ENCODE peak calls at places on chromosome 7, in eight cellular contexts. K is AG09309; T is fibroblast of the conjunctiva; I is RWPE1; Y is iris pigment epithelial cell; S is activated effector memory CD4-positive, alpha-beta T cell treated with anti-CD3 and anti-CD28 coated beads, Interleukin-2, amount 50 U/mL, for 16 hours; Q is Panc1; J is CD8-positive, alpha-beta T cell. D is an unnamed sample.

GRCh38 chr7:116139007-116139406 is 71.3 kb upstream of the TES start:
- DNase-seq in T (no peak), Y (peak; percentile 56), I (no peak), J (no peak), K (no peak), S (no peak), Q (no peak), D (peak; percentile 18)

GRCh38 chr7:2873686-2874551 is 29.8 kb upstream of the GNA12 start:
- DNase-seq in J (no peak), K (peak; percentile 63), Q (peak; percentile 47), S (no peak), T (peak; percentile 77), Y (peak; percentile 96), I (peak; percentile 96), D (peak; percentile 73)

GRCh38 chr7:143388051-143388450 is 6.9 kb downstream of the ZYX start:
- DNase-seq in S (peak; percentile 51), T (no peak), I (no peak), K (no peak), Y (no peak), J (no peak), Q (no peak), D (no peak)

GRCh38 chr7:2193120-2193519 is 39.6 kb downstream of the MAD1L1 start:
- DNase-seq in T (no peak), Q (no peak), S (no peak), Y (no peak), I (no peak), J (no peak), K (no peak), D (no peak)

GRCh38 chr7:98418636-98419315 is 17.9 kb upstream of the BAIAP2L1 start:
- DNase-seq in T (peak; percentile 75), I (peak; percentile 99), J (no peak), K (peak; percentile 86), Y (peak; percentile 99), S (peak; percentile 70), Q (peak; percentile 98), D (peak; percentile 88)

GRCh38 chr7:103082497-103082896 is 7.6 kb downstream of the ARMC10 start:
- DNase-seq in Q (no peak), T (no peak), K (no peak), J (no peak), S (no peak), I (no peak), Y (no peak), D (no peak)

GRCh38 chr7:14833707-14834106 is 68.8 kb downstream of the DGKB start:
- DNase-seq in S (no peak), Y (no peak), Q (no peak), K (no peak), I (no peak), T (no peak), J (no peak), D (peak; percentile 30)

GRCh38 chr7:45922810-45923209 is 1.7 kb upstream of the IGFBP3 start:
- DNase-seq in Q (no peak), J (no peak), T (no peak), K (no peak), I (no peak), Y (peak; percentile 34), S (no peak), D (peak; percentile 28)

GRCh38 chr7:150738092-150739044 is 1.1 kb downstream of the GIMAP5 start:
- DNase-seq in S (no peak), T (no peak), J (no peak), I (peak; percentile 67), K (no peak), Q (no peak), Y (no peak), D (no peak)

D was measured in adipocyte.